ENCODE peak calls at places on chromosome 2, in six cellular contexts. One of them, this sample, is unnamed.

GRCh38 chr2:101805146-101806088 is 107.9 kb downstream of the MAP4K4 start:
- DNase-seq in NCI-H82: peak
- DNase-seq in AG09309: no peak
- DNase-seq in T-helper 1 cell: no peak
- DNase-seq in Peyer's patch: no peak
- DNase-seq in kidney tubule cell: no peak
- DNase-seq in this sample: no peak

GRCh38 chr2:100520224-100520623 is 42.6 kb upstream of the PDCL3 start:
- DNase-seq in kidney tubule cell: peak
- DNase-seq in AG09309: no peak
- DNase-seq in Peyer's patch: no peak
- DNase-seq in T-helper 1 cell: no peak
- DNase-seq in NCI-H82: no peak
- DNase-seq in this sample: no peak

GRCh38 chr2:45612741-45613140 is 1.7 kb upstream of the SRBD1 start:
- DNase-seq in T-helper 1 cell: no peak
- DNase-seq in kidney tubule cell: no peak
- DNase-seq in AG09309: no peak
- DNase-seq in Peyer's patch: no peak
- DNase-seq in NCI-H82: no peak
- DNase-seq in this sample: no peak

GRCh38 chr2:64534363-64534762 is 10.2 kb downstream of the AFTPH start:
- DNase-seq in Peyer's patch: no peak
- DNase-seq in AG09309: no peak
- DNase-seq in kidney tubule cell: no peak
- DNase-seq in NCI-H82: no peak
- DNase-seq in T-helper 1 cell: peak
- DNase-seq in this sample: no peak

GRCh38 chr2:46970334-46971288 is 55.0 kb upstream of the MCFD2 start:
- DNase-seq in kidney tubule cell: peak
- DNase-seq in Peyer's patch: peak
- DNase-seq in AG09309: no peak
- DNase-seq in T-helper 1 cell: no peak
- DNase-seq in NCI-H82: no peak
- DNase-seq in this sample: no peak

GRCh38 chr2:99430614-99431258 is 59.1 kb downstream of the REV1 start:
- DNase-seq in AG09309: no peak
- DNase-seq in T-helper 1 cell: no peak
- DNase-seq in NCI-H82: no peak
- DNase-seq in Peyer's patch: no peak
- DNase-seq in kidney tubule cell: no peak
- DNase-seq in this sample: peak

GRCh38 chr2:133420748-133421147 is 147.5 kb downstream of the NCKAP5 start:
- DNase-seq in kidney tubule cell: peak
- DNase-seq in Peyer's patch: no peak
- DNase-seq in T-helper 1 cell: no peak
- DNase-seq in AG09309: no peak
- DNase-seq in NCI-H82: no peak
- DNase-seq in this sample: no peak

GRCh38 chr2:144836635-144837350 is 316.9 kb upstream of the ZEB2 start:
- DNase-seq in kidney tubule cell: peak
- DNase-seq in Peyer's patch: no peak
- DNase-seq in NCI-H82: peak
- DNase-seq in T-helper 1 cell: no peak
- DNase-seq in AG09309: peak
- DNase-seq in this sample: peak

GRCh38 chr2:225010804-225011203 is 31.5 kb downstream of the DOCK10 start:
- DNase-seq in kidney tubule cell: peak
- DNase-seq in NCI-H82: no peak
- DNase-seq in Peyer's patch: no peak
- DNase-seq in T-helper 1 cell: peak
- DNase-seq in AG09309: no peak
- DNase-seq in this sample: peak

GRCh38 chr2:220504890-220505564 is 877.6 kb downstream of the SLC4A3 start:
- DNase-seq in Peyer's patch: no peak
- DNase-seq in NCI-H82: no peak
- DNase-seq in T-helper 1 cell: no peak
- DNase-seq in kidney tubule cell: peak
- DNase-seq in AG09309: no peak
- DNase-seq in this sample: no peak

GRCh38 chr2:102839668-102840388 is 78.0 kb downstream of the TMEM182 start:
- DNase-seq in NCI-H82: peak
- DNase-seq in T-helper 1 cell: peak
- DNase-seq in kidney tubule cell: peak
- DNase-seq in Peyer's patch: no peak
- DNase-seq in AG09309: no peak
- DNase-seq in this sample: no peak

GRCh38 chr2:147345246-147345645 is 499.6 kb upstream of the ACVR2A start:
- DNase-seq in Peyer's patch: no peak
- DNase-seq in AG09309: no peak
- DNase-seq in NCI-H82: no peak
- DNase-seq in kidney tubule cell: peak
- DNase-seq in T-helper 1 cell: no peak
- DNase-seq in this sample: no peak

This sample was measured in AG04449.